ENCODE peak calls at places on chromosome 2, in five cellular contexts. V is HFF-Myc, D is GM10248, W is mesothelial cell of epicardium, N is right atrium auricular region. J is an unnamed sample.

GRCh38 chr2:107337209-107337898 is 451.4 kb upstream of the ST6GAL2 start:
- DNase-seq in V (no peak), D (no peak), W (no peak), N (no peak), J (no peak)

GRCh38 chr2:168480825-168481585 is 24.9 kb downstream of the CERS6 start:
- DNase-seq in V (no peak), D (no peak), W (no peak), N (no peak), J (no peak)

GRCh38 chr2:222756951-222757645 is 85.6 kb downstream of the MOGAT1 start:
- DNase-seq in V (no peak), D (no peak), W (no peak), N (no peak), J (no peak)

GRCh38 chr2:239344857-239345216 is 56.0 kb downstream of the HDAC4 start:
- DNase-seq in V (no peak), D (no peak), W (no peak), N (no peak), J (no peak)

GRCh38 chr2:19722486-19723420 is 179.0 kb downstream of the TTC32 start:
- DNase-seq in V (no peak), D (no peak), W (no peak), N (no peak), J (no peak)

GRCh38 chr2:158391876-158392275 is 64.7 kb downstream of the CCDC148 start:
- DNase-seq in V (no peak), D (no peak), W (no peak), N (no peak), J (no peak)

GRCh38 chr2:43083278-43083677 is 143.1 kb downstream of the ZFP36L2 start:
- DNase-seq in V (no peak), D (no peak), W (no peak), N (no peak), J (no peak)

GRCh38 chr2:1115843-1116539 is 165.3 kb downstream of the SNTG2 start:
- DNase-seq in V (no peak), D (peak; percentile 1), W (no peak), N (no peak), J (no peak)

GRCh38 chr2:240466579-240467148 is 31.2 kb downstream of the GPC1 start:
- DNase-seq in V (no peak), D (no peak), W (peak; percentile 39), N (no peak), J (no peak)

GRCh38 chr2:124112966-124113365 is 87.9 kb downstream of the CNTNAP5 start:
- DNase-seq in V (no peak), D (no peak), W (no peak), N (no peak), J (no peak)

GRCh38 chr2:43879261-43879660 is 40.5 kb downstream of the ABCG8 start:
- DNase-seq in V (no peak), D (no peak), W (no peak), N (no peak), J (no peak)

GRCh38 chr2:173520918-173521317 is 166.2 kb downstream of the CDCA7 start:
- DNase-seq in V (no peak), D (no peak), W (no peak), N (no peak), J (no peak)

GRCh38 chr2:109513749-109514588 is 99.8 kb downstream of the SEPTIN10 start:
- DNase-seq in V (peak; percentile 79), D (peak; percentile 65), W (no peak), N (peak; percentile 71), J (peak; percentile 78)

GRCh38 chr2:128535928-128536327 is 217.3 kb upstream of the HS6ST1 start:
- DNase-seq in V (peak; percentile 50), D (no peak), W (no peak), N (no peak), J (no peak)

GRCh38 chr2:157875720-157876065 is 437 bp downstream of the ACVR1 start:
- DNase-seq in V (no peak), D (peak; percentile 57), W (peak; percentile 70), N (no peak), J (peak; percentile 67)

GRCh38 chr2:85888020-85888744 is 608 bp downstream of the ST3GAL5 start:
- DNase-seq in V (no peak), D (peak; percentile 27), W (peak; percentile 45), N (no peak), J (peak; percentile 34)

GRCh38 chr2:150135223-150135883 is 352.1 kb downstream of the RND3 start:
- DNase-seq in V (no peak), D (no peak), W (no peak), N (no peak), J (no peak)

GRCh38 chr2:9191044-9191481 is 15.5 kb upstream of the ASAP2 start:
- DNase-seq in V (no peak), D (no peak), W (no peak), N (peak; percentile 95), J (no peak)

GRCh38 chr2:54247115-54247514 is 8.9 kb downstream of the TSPYL6 start:
- DNase-seq in V (no peak), D (no peak), W (no peak), N (no peak), J (no peak)

GRCh38 chr2:131402320-131403049 is 38.5 kb upstream of the RAB6D start:
- DNase-seq in V (no peak), D (no peak), W (no peak), N (no peak), J (no peak)

GRCh38 chr2:190451561-190452176 is 43.5 kb downstream of the MFSD6 start:
- DNase-seq in V (no peak), D (no peak), W (no peak), N (no peak), J (no peak)

GRCh38 chr2:20264629-20265028 is 39.7 kb upstream of the SDC1 start:
- DNase-seq in V (no peak), D (no peak), W (no peak), N (no peak), J (no peak)

GRCh38 chr2:223104336-223104735 is 52.3 kb downstream of the KCNE4 start:
- DNase-seq in V (no peak), D (no peak), W (no peak), N (no peak), J (no peak)

GRCh38 chr2:119496682-119497081 is 27.6 kb downstream of the SCTR start:
- DNase-seq in V (no peak), D (no peak), W (peak; percentile 13), N (no peak), J (no peak)

GRCh38 chr2:171441470-171441869 is 7.4 kb downstream of the DCAF17 start:
- DNase-seq in V (no peak), D (no peak), W (no peak), N (no peak), J (no peak)

GRCh38 chr2:133765693-133766092 is 197.4 kb upstream of the NCKAP5 start:
- DNase-seq in V (no peak), D (no peak), W (no peak), N (no peak), J (no peak)

GRCh38 chr2:239399404-239399999 is 1.3 kb downstream of the HDAC4 start:
- DNase-seq in V (no peak), D (no peak), W (no peak), N (no peak), J (no peak)

GRCh38 chr2:172293952-172294351 is 133.4 kb upstream of the ITGA6 start:
- DNase-seq in V (no peak), D (no peak), W (peak; percentile 72), N (no peak), J (no peak)

GRCh38 chr2:6667326-6667725 is 198.4 kb downstream of the CMPK2 start:
- DNase-seq in V (no peak), D (no peak), W (no peak), N (no peak), J (no peak)

GRCh38 chr2:229445501-229446294 is 174.6 kb upstream of the PID1 start:
- DNase-seq in V (no peak), D (no peak), W (no peak), N (peak; percentile 76), J (no peak)

GRCh38 chr2:238847432-238847801 is 468 bp upstream of the TWIST2 start:
- DNase-seq in V (no peak), D (no peak), W (no peak), N (no peak), J (no peak)

GRCh38 chr2:101264360-101264939 is 11.8 kb downstream of the CNOT11 start:
- DNase-seq in V (no peak), D (no peak), W (no peak), N (no peak), J (no peak)
- TF ChIP-seq CTCF in V (no peak), D (no peak), W (no peak), N (no peak), J (no peak)

GRCh38 chr2:160291382-160291781 is 91.3 kb upstream of the ITGB6 start:
- DNase-seq in V (no peak), D (no peak), W (no peak), N (no peak), J (no peak)

GRCh38 chr2:160294339-160294803 is 94.3 kb upstream of the ITGB6 start:
- DNase-seq in V (peak; percentile 43), D (no peak), W (no peak), N (peak; percentile 84), J (no peak)

GRCh38 chr2:160293401-160293911 is 93.4 kb upstream of the ITGB6 start:
- DNase-seq in V (peak; percentile 57), D (no peak), W (no peak), N (no peak), J (no peak)

GRCh38 chr2:160290590-160290989 is 90.5 kb upstream of the ITGB6 start:
- DNase-seq in V (no peak), D (no peak), W (no peak), N (no peak), J (no peak)

DNA sequence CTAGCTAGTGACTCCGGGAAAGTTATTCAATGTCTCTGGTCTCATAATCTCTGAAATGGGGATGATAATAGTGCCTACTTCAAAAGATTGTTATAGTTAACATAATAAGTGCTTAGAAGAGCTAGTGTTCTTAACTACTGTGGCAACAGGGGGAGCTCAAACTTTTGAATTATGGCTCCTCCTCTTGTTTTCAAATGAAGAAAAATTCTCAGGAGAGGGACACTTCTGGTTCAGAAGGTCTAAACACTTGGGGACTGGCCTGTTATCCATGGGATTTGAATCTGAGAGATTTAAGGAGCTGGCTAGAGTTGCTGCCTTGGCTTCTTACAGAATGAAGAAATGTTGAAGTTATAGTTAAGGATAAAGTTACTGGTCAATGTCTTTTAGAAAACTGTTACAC is 92.2 kb upstream of the ITGB6 start:
- DNase-seq in V (no peak), D (no peak), W (no peak), N (no peak), J (no peak)
- TF ChIP-seq CTCF in V (no peak), D (no peak), W (no peak), N (no peak), J (no peak)

GRCh38 chr2:237624565-237624964 is 2.8 kb upstream of the LRRFIP1 start:
- DNase-seq in V (no peak), D (peak; percentile 43), W (no peak), N (no peak), J (peak; percentile 61)
- TF ChIP-seq CTCF in V (no peak), D (peak; percentile 8), W (no peak), N (no peak), J (peak; percentile 28)

DNA sequence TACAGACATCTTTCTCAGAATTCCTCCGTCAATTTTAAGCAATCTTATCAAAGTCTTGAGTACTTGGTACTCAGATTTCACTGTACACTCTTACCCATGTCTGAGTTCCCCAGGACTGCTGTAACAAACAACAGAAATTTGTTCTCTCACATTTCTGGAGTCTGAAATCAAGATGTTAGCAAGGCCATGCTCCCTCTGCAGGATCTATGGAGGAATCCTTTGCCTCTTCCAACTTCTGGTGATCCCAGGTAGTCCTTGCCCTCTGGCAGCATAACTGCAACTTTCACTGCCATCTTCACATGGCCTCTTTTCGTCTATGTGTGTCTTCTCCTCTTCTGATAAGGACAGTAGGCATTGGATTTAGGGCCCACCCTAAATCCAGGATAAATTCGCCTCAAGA is 17.1 kb upstream of the CACNB4 start:
- DNase-seq in V (no peak), D (no peak), W (no peak), N (no peak), J (no peak)
- TF ChIP-seq CTCF in V (no peak), D (no peak), W (no peak), N (no peak), J (no peak)

GRCh38 chr2:56077352-56077915 is 106.4 kb upstream of the CCDC85A start:
- DNase-seq in V (no peak), D (no peak), W (peak; percentile 48), N (no peak), J (peak; percentile 8)
- TF ChIP-seq CTCF in V (peak; percentile 59), D (no peak), W (peak; percentile 32), N (no peak), J (peak; percentile 37)

J was measured in GM13977.